ENCODE peak calls at places on chromosome 11, in six cellular contexts. P is adipocyte, D is astrocyte of the cerebellum, Y is heart left ventricle, K is cardiac fibroblast, V is GM10248. C is an unnamed sample.

GRCh38 chr11:43579171-43579918 is 101.2 kb upstream of the HSD17B12 start:
- DNase-seq in P (peak), D (no peak), Y (no peak), K (peak), V (peak), C (peak)

GRCh38 chr11:12232160-12232559 is 121.8 kb downstream of the MICAL2 start:
- DNase-seq in P (no peak), D (no peak), Y (no peak), K (peak), V (no peak), C (no peak)

GRCh38 chr11:225734-226453 is 10.2 kb downstream of the SIRT3 start:
- DNase-seq in P (no peak), D (no peak), Y (no peak), K (peak), V (peak), C (no peak)

GRCh38 chr11:133918606-133919260 is 38.0 kb downstream of the IGSF9B start:
- DNase-seq in P (no peak), D (no peak), Y (no peak), K (no peak), V (no peak), C (no peak)

GRCh38 chr11:113048820-113049555 is 87.8 kb downstream of the NCAM1 start:
- DNase-seq in P (no peak), D (peak), Y (no peak), K (peak), V (no peak), C (no peak)

GRCh38 chr11:73566422-73566821 is 31.5 kb downstream of the FAM168A start:
- DNase-seq in P (no peak), D (no peak), Y (no peak), K (peak), V (no peak), C (no peak)

GRCh38 chr11:2684581-2684980 is 15.2 kb downstream of the KCNQ1OT1 start:
- DNase-seq in P (no peak), D (no peak), Y (no peak), K (no peak), V (no peak), C (no peak)

GRCh38 chr11:42972741-42973140 is 339.1 kb upstream of the API5 start:
- DNase-seq in P (no peak), D (no peak), Y (no peak), K (no peak), V (no peak), C (peak)

GRCh38 chr11:75800728-75801361 is 14.2 kb upstream of the UVRAG start:
- DNase-seq in P (no peak), D (no peak), Y (no peak), K (no peak), V (no peak), C (no peak)

GRCh38 chr11:116906479-116906878 is 69.1 kb upstream of the APOA1 start:
- DNase-seq in P (no peak), D (no peak), Y (no peak), K (no peak), V (no peak), C (no peak)

GRCh38 chr11:118290923-118291322 is 13.6 kb upstream of the CD3E start:
- DNase-seq in P (peak), D (no peak), Y (no peak), K (peak), V (peak), C (no peak)